ENCODE peak calls at places on chromosome 17, in nine cellular contexts. One of them, this sample, is unnamed.
A peak's percentile ranks its signal among the peaks of the same experiment; 100 is the strongest.

GRCh38 chr17:4739122-4740024 is at the start of the genes CXCL16 and ZMYND15:
- DNase-seq in esophagus squamous epithelium: no peak
- DNase-seq in IMR-90: no peak
- DNase-seq in body of pancreas: peak; percentile 50
- DNase-seq in A549: peak; percentile 39
- DNase-seq in tibial nerve: no peak
- DNase-seq in gastrocnemius medialis: peak; percentile 19
- DNase-seq in adrenal gland: peak; percentile 67
- DNase-seq in K562: peak; percentile 79
- DNase-seq in this sample: peak; percentile 71

GRCh38 chr17:75430159-75430748 is 24.8 kb upstream of the GRB2 start:
- DNase-seq in esophagus squamous epithelium: no peak
- DNase-seq in IMR-90: peak; percentile 55
- DNase-seq in body of pancreas: no peak
- DNase-seq in A549: peak; percentile 90
- DNase-seq in tibial nerve: no peak
- DNase-seq in gastrocnemius medialis: no peak
- DNase-seq in adrenal gland: no peak
- DNase-seq in K562: peak; percentile 20
- DNase-seq in this sample: peak; percentile 59

GRCh38 chr17:80005360-80006338 is 30.0 kb downstream of the TBC1D16 start:
- DNase-seq in esophagus squamous epithelium: no peak
- DNase-seq in IMR-90: peak; percentile 31
- DNase-seq in body of pancreas: peak; percentile 60
- DNase-seq in A549: peak; percentile 60
- DNase-seq in tibial nerve: no peak
- DNase-seq in gastrocnemius medialis: no peak
- DNase-seq in adrenal gland: peak; percentile 50
- DNase-seq in K562: peak; percentile 86
- DNase-seq in this sample: peak; percentile 26

GRCh38 chr17:82037889-82038195 is 345 bp upstream of the DCXR start:
- DNase-seq in esophagus squamous epithelium: no peak
- DNase-seq in IMR-90: no peak
- DNase-seq in body of pancreas: no peak
- DNase-seq in A549: no peak
- DNase-seq in tibial nerve: no peak
- DNase-seq in gastrocnemius medialis: no peak
- DNase-seq in adrenal gland: no peak
- DNase-seq in K562: no peak
- DNase-seq in this sample: no peak

GRCh38 chr17:61816538-61816937 is 46.8 kb downstream of the BRIP1 start:
- DNase-seq in esophagus squamous epithelium: no peak
- DNase-seq in IMR-90: peak; percentile 62
- DNase-seq in body of pancreas: no peak
- DNase-seq in A549: no peak
- DNase-seq in tibial nerve: no peak
- DNase-seq in gastrocnemius medialis: no peak
- DNase-seq in adrenal gland: no peak
- DNase-seq in K562: no peak
- DNase-seq in this sample: no peak

GRCh38 chr17:63911657-63912100 is 621 bp upstream of the CSHL1 start:
- DNase-seq in esophagus squamous epithelium: no peak
- DNase-seq in IMR-90: peak; percentile 8
- DNase-seq in body of pancreas: peak; percentile 55
- DNase-seq in A549: peak; percentile 41
- DNase-seq in tibial nerve: peak; percentile 60
- DNase-seq in gastrocnemius medialis: no peak
- DNase-seq in adrenal gland: peak; percentile 40
- DNase-seq in K562: peak; percentile 84
- DNase-seq in this sample: peak; percentile 56

GRCh38 chr17:3943240-3943891 is 20.9 kb downstream of the ATP2A3 start:
- DNase-seq in esophagus squamous epithelium: no peak
- DNase-seq in IMR-90: no peak
- DNase-seq in body of pancreas: no peak
- DNase-seq in A549: no peak
- DNase-seq in tibial nerve: no peak
- DNase-seq in gastrocnemius medialis: no peak
- DNase-seq in adrenal gland: no peak
- DNase-seq in K562: no peak
- DNase-seq in this sample: no peak

GRCh38 chr17:78879679-78880186 is 23.3 kb downstream of the CEP295NL start:
- DNase-seq in esophagus squamous epithelium: no peak
- DNase-seq in IMR-90: peak; percentile 98
- DNase-seq in body of pancreas: peak; percentile 38
- DNase-seq in A549: no peak
- DNase-seq in tibial nerve: peak; percentile 66
- DNase-seq in gastrocnemius medialis: peak; percentile 60
- DNase-seq in adrenal gland: peak; percentile 50
- DNase-seq in K562: peak; percentile 44
- DNase-seq in this sample: peak; percentile 49

GRCh38 chr17:15268465-15268864 is 3.3 kb upstream of the PMP22 start:
- DNase-seq in esophagus squamous epithelium: no peak
- DNase-seq in IMR-90: peak; percentile 51
- DNase-seq in body of pancreas: no peak
- DNase-seq in A549: no peak
- DNase-seq in tibial nerve: no peak
- DNase-seq in gastrocnemius medialis: no peak
- DNase-seq in adrenal gland: no peak
- DNase-seq in K562: no peak
- DNase-seq in this sample: no peak
- H3K4me1 ChIP-seq in esophagus squamous epithelium: peaks cover 20% of the 10 kb centered on the region
- H3K4me1 ChIP-seq in IMR-90: peaks cover 18% of the 10 kb centered on the region
- H3K4me1 ChIP-seq in body of pancreas: peaks cover 21% of the 10 kb centered on the region
- H3K4me1 ChIP-seq in A549: peaks cover 39% of the 10 kb centered on the region
- H3K4me1 ChIP-seq in tibial nerve: peaks cover 6% of the 10 kb centered on the region
- H3K4me1 ChIP-seq in gastrocnemius medialis: peaks cover 27% of the 10 kb centered on the region
- H3K4me1 ChIP-seq in adrenal gland: peaks cover 11% of the 10 kb centered on the region
- H3K4me1 ChIP-seq in K562: peaks cover 7% of the 10 kb centered on the region
- H3K4me1 ChIP-seq in this sample: no peaks in the 10 kb centered on the region

GRCh38 chr17:48610282-48611211 is at the start of gene HOXB7:
- DNase-seq in esophagus squamous epithelium: no peak
- DNase-seq in IMR-90: peak; percentile 62
- DNase-seq in body of pancreas: no peak
- DNase-seq in A549: peak; percentile 75
- DNase-seq in tibial nerve: peak; percentile 64
- DNase-seq in gastrocnemius medialis: peak; percentile 39
- DNase-seq in adrenal gland: peak; percentile 83
- DNase-seq in K562: peak; percentile 74
- DNase-seq in this sample: peak; percentile 90
- TF ChIP-seq POLR2A in esophagus squamous epithelium: no peak
- TF ChIP-seq POLR2A in IMR-90: no peak
- TF ChIP-seq POLR2A in body of pancreas: no peak
- TF ChIP-seq POLR2A in A549: peak; percentile 66
- TF ChIP-seq POLR2A in tibial nerve: no peak
- TF ChIP-seq POLR2A in gastrocnemius medialis: no peak
- TF ChIP-seq POLR2A in adrenal gland: no peak
- TF ChIP-seq POLR2A in K562: peak; percentile 47
- TF ChIP-seq POLR2A in this sample: peak; percentile 73

DNA sequence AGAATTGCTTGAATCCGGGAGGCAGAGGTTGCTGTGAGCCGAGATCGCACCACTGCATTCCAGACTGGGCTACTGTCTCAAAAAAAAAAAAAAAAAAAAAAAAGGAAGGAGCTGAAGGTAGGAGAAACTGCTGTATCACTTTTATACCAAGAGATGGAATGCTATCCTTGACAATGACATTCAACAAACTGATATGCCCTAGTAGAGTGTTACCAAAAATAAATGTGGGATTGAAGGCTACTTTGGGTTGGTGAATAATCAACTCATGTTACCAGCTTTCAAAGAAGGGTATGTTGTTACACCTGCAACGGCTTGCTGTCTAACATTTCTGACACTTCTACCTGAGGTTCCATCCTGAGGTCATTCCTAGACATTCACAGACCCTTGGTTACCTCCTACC is 84.9 kb downstream of the TEX14 start:
- DNase-seq in esophagus squamous epithelium: no peak
- DNase-seq in IMR-90: no peak
- DNase-seq in body of pancreas: no peak
- DNase-seq in A549: no peak
- DNase-seq in tibial nerve: no peak
- DNase-seq in gastrocnemius medialis: no peak
- DNase-seq in adrenal gland: no peak
- DNase-seq in K562: no peak
- DNase-seq in this sample: no peak
- H3K4me1 ChIP-seq in esophagus squamous epithelium: no peaks in the 10 kb centered on the region
- H3K4me1 ChIP-seq in IMR-90: no peaks in the 10 kb centered on the region
- H3K4me1 ChIP-seq in body of pancreas: no peaks in the 10 kb centered on the region
- H3K4me1 ChIP-seq in A549: no peaks in the 10 kb centered on the region
- H3K4me1 ChIP-seq in tibial nerve: no peaks in the 10 kb centered on the region
- H3K4me1 ChIP-seq in gastrocnemius medialis: no peaks in the 10 kb centered on the region
- H3K4me1 ChIP-seq in adrenal gland: no peaks in the 10 kb centered on the region
- H3K4me1 ChIP-seq in K562: no peaks in the 10 kb centered on the region
- H3K4me1 ChIP-seq in this sample: no peaks in the 10 kb centered on the region

GRCh38 chr17:1628856-1629646 is 417 bp upstream of the SLC43A2 start:
- DNase-seq in esophagus squamous epithelium: peak; percentile 81
- DNase-seq in IMR-90: peak; percentile 87
- DNase-seq in body of pancreas: peak; percentile 90
- DNase-seq in A549: peak; percentile 97
- DNase-seq in tibial nerve: peak; percentile 95
- DNase-seq in gastrocnemius medialis: peak; percentile 92
- DNase-seq in adrenal gland: peak; percentile 95
- DNase-seq in K562: peak; percentile 93
- DNase-seq in this sample: peak; percentile 97
- TF ChIP-seq POLR2A in esophagus squamous epithelium: peak; percentile 65
- TF ChIP-seq POLR2A in IMR-90: peak; percentile 23
- TF ChIP-seq POLR2A in body of pancreas: peak; percentile 62
- TF ChIP-seq POLR2A in A549: peak; percentile 59
- TF ChIP-seq POLR2A in tibial nerve: peak; percentile 82
- TF ChIP-seq POLR2A in gastrocnemius medialis: peak; percentile 69
- TF ChIP-seq POLR2A in adrenal gland: peak; percentile 8
- TF ChIP-seq POLR2A in K562: no peak
- TF ChIP-seq POLR2A in this sample: peak; percentile 35